ENCODE peak calls at places on chromosomes 16 and 17, in seven cellular contexts. A is naive thymus-derived CD4-positive, alpha-beta T cell; F is tibial artery; V is adipocyte; X is cardiac muscle cell; C is neuronal stem cell; Z is spleen. N is an unnamed sample. For H3K27me3 and H3K36me3, the result is how much of the 10 kb centered on the place peaks cover.

GRCh38 chr17:66126231-66126630 is 65.7 kb downstream of the CEP112 start:
- DNase-seq in A (no peak), F (no peak), V (peak), X (peak), C (no peak), Z (no peak), N (peak)

GRCh38 chr17:74750327-74751069 is 2.1 kb downstream of the NHERF1 start:
- DNase-seq in A (no peak), F (no peak), V (no peak), X (no peak), C (no peak), Z (peak), N (no peak)

GRCh38 chr16:83031524-83031923 is 404.8 kb downstream of the CDH13 start:
- DNase-seq in A (no peak), F (no peak), V (no peak), X (no peak), C (no peak), Z (no peak), N (peak)

GRCh38 chr17:47335101-47335936 is 11.6 kb downstream of the EFCAB13 start:
- DNase-seq in A (no peak), F (no peak), V (no peak), X (peak), C (no peak), Z (no peak), N (no peak)

GRCh38 chr17:60601443-60602384 is 1.7 kb downstream of the PPM1D start:
- DNase-seq in A (no peak), F (peak), V (peak), X (peak), C (peak), Z (no peak), N (peak)

GRCh38 chr16:7140899-7141298 is 191.7 kb upstream of the RBFOX1 start:
- DNase-seq in A (no peak), F (no peak), V (no peak), X (no peak), C (no peak), Z (no peak), N (peak)

GRCh38 chr17:70521821-70522256 is 352.5 kb downstream of the KCNJ2 start:
- DNase-seq in A (no peak), F (peak), V (no peak), X (peak), C (no peak), Z (no peak), N (peak)

GRCh38 chr16:75861981-75862380 is 135.7 kb upstream of the CPHXL start:
- DNase-seq in A (no peak), F (no peak), V (no peak), X (no peak), C (no peak), Z (no peak), N (no peak)

GRCh38 chr17:70848785-70849184 is 679.5 kb downstream of the KCNJ2 start:
- DNase-seq in A (no peak), F (no peak), V (no peak), X (peak), C (no peak), Z (no peak), N (peak)

GRCh38 chr17:2064511-2064910 is 9.6 kb downstream of the HIC1 start:
- DNase-seq in A (no peak), F (no peak), V (no peak), X (peak), C (no peak), Z (no peak), N (no peak)

GRCh38 chr17:47301161-47301560 is 22.6 kb upstream of the EFCAB13 start:
- DNase-seq in A (no peak), F (no peak), V (no peak), X (no peak), C (no peak), Z (no peak), N (no peak)

GRCh38 chr16:86319871-86320270 is 190.5 kb upstream of the FOXF1 start:
- DNase-seq in A (no peak), F (no peak), V (peak), X (peak), C (no peak), Z (no peak), N (no peak)

GRCh38 chr17:75289832-75290337 is 652 bp upstream of the SLC25A19 start:
- DNase-seq in A (no peak), F (peak), V (peak), X (peak), C (no peak), Z (peak), N (peak)

GRCh38 chr17:27558842-27559505 is 72.0 kb upstream of the LGALS9 start:
- DNase-seq in A (no peak), F (no peak), V (no peak), X (no peak), C (no peak), Z (peak), N (no peak)

GRCh38 chr16:80592273-80592672 is 51.5 kb downstream of the DYNLRB2 start:
- DNase-seq in A (no peak), F (no peak), V (no peak), X (no peak), C (no peak), Z (no peak), N (no peak)

GRCh38 chr17:35146214-35146833 is 1.3 kb upstream of the UNC45B start:
- DNase-seq in A (no peak), F (no peak), V (no peak), X (no peak), C (no peak), Z (no peak), N (peak)

GRCh38 chr16:85554114-85554790 is 58.9 kb upstream of the GSE1 start:
- DNase-seq in A (no peak), F (peak), V (peak), X (peak), C (peak), Z (peak), N (peak)

GRCh38 chr16:74031551-74031950 is 265.1 kb upstream of the PSMD7 start:
- DNase-seq in A (no peak), F (no peak), V (no peak), X (no peak), C (no peak), Z (no peak), N (no peak)

GRCh38 chr16:74034862-74035261 is 261.8 kb upstream of the PSMD7 start:
- DNase-seq in A (no peak), F (no peak), V (peak), X (peak), C (peak), Z (no peak), N (peak)

GRCh38 chr16:74030000-74030399 is 266.6 kb upstream of the PSMD7 start:
- DNase-seq in A (no peak), F (no peak), V (no peak), X (no peak), C (no peak), Z (no peak), N (no peak)

DNA sequence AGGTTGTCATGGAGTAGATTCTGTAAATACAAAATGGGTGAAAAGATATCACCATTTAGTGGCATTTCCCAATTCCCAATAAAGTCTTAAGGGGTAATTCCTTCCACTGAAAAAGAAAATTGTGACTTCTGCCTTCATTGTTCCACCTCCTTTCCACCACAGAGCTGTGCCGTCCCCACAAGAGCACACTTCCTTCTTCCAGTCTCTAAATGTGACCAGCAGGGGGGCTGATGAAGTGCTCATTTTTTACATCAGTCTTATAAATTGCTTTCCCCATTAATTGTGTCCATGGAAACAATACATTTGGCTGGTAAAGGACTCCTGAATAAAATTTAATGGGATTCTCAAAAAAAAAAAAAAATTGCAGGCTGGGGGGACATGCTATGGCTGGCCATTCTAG is 260.8 kb upstream of the PSMD7 start:
- DNase-seq in A (no peak), F (no peak), V (no peak), X (peak), C (no peak), Z (no peak), N (peak)
- H3K4me3 ChIP-seq in A (no peak), F (no peak), V (no peak), X (no peak), C (no peak), Z (no peak), N (no peak)

GRCh38 chr17:81400939-81401726 is 5.9 kb downstream of the BAHCC1 start:
- DNase-seq in A (no peak), F (no peak), V (no peak), X (peak), C (no peak), Z (no peak), N (no peak)

GRCh38 chr17:81398855-81399451 is 3.7 kb downstream of the BAHCC1 start:
- DNase-seq in A (no peak), F (no peak), V (no peak), X (peak), C (no peak), Z (no peak), N (no peak)

GRCh38 chr17:81401727-81402529 is 6.7 kb downstream of the BAHCC1 start:
- DNase-seq in A (no peak), F (no peak), V (no peak), X (peak), C (no peak), Z (no peak), N (no peak)

GRCh38 chr17:81399481-81400153 is 4.4 kb downstream of the BAHCC1 start:
- DNase-seq in A (no peak), F (no peak), V (peak), X (no peak), C (no peak), Z (no peak), N (no peak)

DNA sequence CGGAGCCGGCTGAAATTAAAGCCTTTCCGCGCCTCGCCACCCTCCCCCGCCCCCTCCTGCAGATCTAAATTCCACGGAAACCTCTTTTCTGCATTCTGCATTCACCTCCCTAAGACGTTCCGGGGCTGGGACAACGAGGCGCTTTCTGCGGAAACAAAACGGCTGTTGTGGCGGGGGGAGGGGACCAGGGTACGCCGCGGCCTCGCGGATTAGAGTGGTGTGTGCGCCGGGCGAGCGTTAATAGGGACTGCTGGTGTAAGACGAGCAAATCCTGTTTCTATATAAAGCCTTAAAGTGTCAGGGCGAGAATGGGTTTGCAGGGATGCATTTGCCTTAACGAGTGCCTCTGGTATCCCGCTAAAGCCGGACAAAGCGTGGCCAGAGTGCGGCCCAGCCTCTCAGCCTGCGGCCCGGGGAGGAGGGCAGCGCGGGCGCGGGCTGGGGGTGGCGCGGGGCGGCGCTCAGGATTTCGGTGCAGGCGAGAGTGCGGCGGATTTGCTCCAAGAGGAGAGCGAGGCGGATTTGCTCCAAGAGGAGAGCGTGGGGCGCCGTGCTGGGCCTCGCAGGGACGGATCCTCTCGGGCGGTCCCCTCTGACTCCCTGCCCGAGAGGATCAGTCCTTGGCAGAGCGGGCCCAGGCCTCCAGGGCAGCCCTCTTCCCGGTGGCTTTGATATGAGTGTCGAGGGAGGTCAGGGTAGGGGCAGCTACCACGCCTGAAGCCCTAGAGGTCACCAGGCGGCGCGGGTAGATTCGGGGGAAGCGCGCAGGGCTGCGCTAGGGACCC is 5.1 kb downstream of the BAHCC1 start:
- DNase-seq in A (no peak), F (no peak), V (peak), X (peak), C (peak), Z (no peak), N (no peak)
- H3K27me3 ChIP-seq in A (under half), F (under half), V (under half), X (under half), C (under half), Z (half or more), N (under half)

DNA sequence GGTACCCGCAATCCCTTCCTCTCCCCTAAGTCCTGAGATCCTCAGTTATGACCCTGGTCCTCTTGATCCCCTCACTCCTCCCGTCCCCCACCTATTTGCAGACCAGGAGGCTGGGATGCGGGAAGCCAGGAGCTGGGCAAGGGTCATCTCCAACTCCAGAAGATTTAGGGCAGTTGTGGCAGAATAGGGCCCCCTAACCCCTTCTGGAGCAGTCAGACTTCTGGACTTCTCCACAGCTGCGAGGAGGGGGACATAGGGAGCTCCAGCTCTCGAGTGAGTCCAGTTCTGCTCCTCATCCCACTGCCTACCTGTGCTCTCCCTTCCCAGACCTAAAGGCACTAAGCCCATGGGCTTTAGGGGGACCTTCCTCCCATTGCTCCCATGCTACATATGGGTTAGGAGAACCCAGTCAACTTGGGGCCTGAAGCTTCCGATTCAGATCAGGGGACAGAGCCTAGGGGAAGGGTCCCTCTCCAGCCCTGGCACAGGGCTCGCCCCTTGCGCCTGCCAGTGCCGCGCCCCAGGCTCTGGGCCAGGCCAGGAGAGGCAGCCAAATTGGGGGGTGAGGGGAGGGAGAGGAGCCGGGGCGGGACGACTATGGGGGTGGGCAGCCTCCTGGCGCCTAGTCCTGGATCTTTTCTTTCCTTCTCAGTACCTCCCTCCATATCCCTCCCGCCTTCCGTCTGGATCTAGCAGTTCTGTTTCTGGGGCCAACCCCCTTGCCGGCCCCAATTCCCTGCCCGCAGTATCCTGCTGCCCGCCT is 1.4 kb downstream of the WNK4 start:
- DNase-seq in A (no peak), F (no peak), V (no peak), X (no peak), C (no peak), Z (peak), N (no peak)
- H3K36me3 ChIP-seq in A (under half), F (under half), V (under half), X (under half), C (under half), Z (under half), N (under half)

DNA sequence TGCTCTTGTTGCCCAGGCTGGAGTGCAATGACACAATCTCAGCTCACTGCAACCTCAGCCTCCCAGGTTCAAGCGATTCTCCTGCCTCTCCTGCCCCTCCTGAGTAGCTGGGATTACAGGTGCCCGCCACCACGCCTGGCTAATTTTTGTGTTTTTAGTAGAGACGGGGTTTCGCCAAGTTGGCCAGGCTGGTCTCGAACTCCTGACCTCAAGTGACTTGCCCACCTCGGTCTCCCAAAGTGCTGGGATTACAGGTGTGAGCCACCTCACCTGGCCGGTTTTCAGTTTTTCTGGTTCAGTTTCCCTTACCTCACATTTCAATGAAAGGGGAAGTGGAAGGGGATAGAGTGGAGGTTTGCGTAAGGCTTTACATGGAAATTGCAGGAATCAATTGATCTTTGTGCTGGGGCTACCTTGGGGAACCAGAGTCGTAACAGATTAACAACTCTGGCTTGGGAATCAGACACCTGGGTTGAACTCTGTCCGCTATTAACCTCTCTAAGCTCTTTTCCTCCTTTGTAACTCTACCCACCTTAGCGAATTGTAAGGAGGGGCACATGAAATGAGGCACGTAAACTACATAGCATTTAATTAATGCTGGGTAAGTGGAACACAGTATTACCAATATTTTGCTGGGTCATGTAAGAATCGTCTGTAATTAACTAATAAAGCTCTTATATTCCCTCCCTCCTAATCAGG is 3.2 kb downstream of the MPV17L start:
- DNase-seq in A (no peak), F (no peak), V (no peak), X (no peak), C (no peak), Z (no peak), N (no peak)
- H3K4me3 ChIP-seq in A (no peak), F (no peak), V (no peak), X (no peak), C (no peak), Z (no peak), N (no peak)

GRCh38 chr17:79220201-79220714 is 145.6 kb downstream of the ENGASE start:
- DNase-seq in A (no peak), F (no peak), V (no peak), X (no peak), C (peak), Z (no peak), N (no peak)
- H3K27me3 ChIP-seq in A (under half), F (under half), V (half or more), X (under half), C (under half), Z (half or more), N (under half)

GRCh38 chr16:8806272-8806983 is 8.8 kb downstream of the PMM2 start:
- DNase-seq in A (no peak), F (no peak), V (peak), X (no peak), C (no peak), Z (no peak), N (no peak)

GRCh38 chr16:8804313-8804712 is 6.7 kb downstream of the PMM2 start:
- DNase-seq in A (no peak), F (no peak), V (no peak), X (no peak), C (no peak), Z (no peak), N (no peak)

GRCh38 chr16:8808613-8809353 is 11.1 kb downstream of the PMM2 start:
- DNase-seq in A (no peak), F (no peak), V (no peak), X (no peak), C (no peak), Z (no peak), N (no peak)

GRCh38 chr16:8808009-8808408 is 10.4 kb downstream of the PMM2 start:
- DNase-seq in A (no peak), F (no peak), V (no peak), X (no peak), C (no peak), Z (no peak), N (no peak)

DNA sequence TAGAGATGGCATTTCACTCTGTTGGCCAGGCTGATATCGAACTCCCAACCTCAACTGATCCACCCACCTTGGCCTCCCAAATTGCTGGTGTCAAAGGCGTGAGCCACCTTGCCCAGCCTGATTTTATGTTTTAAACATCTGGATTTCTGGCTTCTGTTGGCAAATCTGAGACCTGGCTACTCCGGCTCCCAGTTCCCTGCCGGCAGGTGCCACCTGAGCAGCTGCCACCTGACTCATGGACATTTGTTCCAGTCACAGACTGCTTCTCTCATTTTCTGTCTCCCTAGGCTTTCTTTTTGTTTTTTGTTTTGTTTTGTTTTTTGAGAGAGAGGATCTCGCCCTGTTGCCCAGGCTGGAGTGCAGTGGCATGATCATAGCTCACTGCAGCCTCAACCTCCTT is 9.6 kb downstream of the PMM2 start:
- DNase-seq in A (no peak), F (no peak), V (no peak), X (no peak), C (no peak), Z (no peak), N (no peak)
- H3K36me3 ChIP-seq in A (under half), F (half or more), V (half or more), X (half or more), C (half or more), Z (half or more), N (under half)

DNA sequence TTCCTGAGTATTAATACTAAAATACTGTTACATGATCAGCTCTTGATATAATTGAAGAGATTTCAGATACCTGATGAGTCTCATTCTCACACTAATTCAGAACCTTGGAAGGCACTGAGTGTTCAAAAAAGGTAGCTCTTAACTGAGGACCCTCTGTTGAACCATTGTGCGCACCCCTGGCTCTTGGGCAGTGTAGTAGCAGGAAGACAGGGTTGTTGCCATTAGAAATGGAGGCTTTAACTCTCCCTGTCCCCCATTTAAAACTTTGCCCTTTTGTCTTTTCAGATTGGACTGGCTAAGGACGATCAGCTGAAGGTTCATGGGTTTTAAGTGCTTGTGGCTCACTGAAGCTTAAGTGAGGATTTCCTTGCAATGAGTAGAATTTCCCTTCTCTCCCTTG is 1.8 kb downstream of the EIF1 start:
- DNase-seq in A (no peak), F (no peak), V (no peak), X (no peak), C (no peak), Z (no peak), N (no peak)
- H3K4me3 ChIP-seq in A (peak), F (no peak), V (peak), X (peak), C (peak), Z (peak), N (peak)

N was measured in bronchial epithelial cell.